ENCODE peak calls at places on chromosomes 12 and 14, in five cellular contexts. One of them, this sample, is unnamed.

GRCh38 chr12:119312904-119313303 is 21.6 kb upstream of the CCDC60 start:
- DNase-seq in brain microvascular endothelial cell: no peak
- DNase-seq in effector memory CD4-positive, alpha-beta T cell: no peak
- DNase-seq in tibial nerve: no peak
- DNase-seq in IMR-90: no peak
- DNase-seq in this sample: no peak

GRCh38 chr14:101219896-101220703 is 316.6 kb upstream of the RTL1 start:
- DNase-seq in tibial nerve: no peak
- DNase-seq in effector memory CD4-positive, alpha-beta T cell: no peak
- DNase-seq in IMR-90: no peak
- DNase-seq in brain microvascular endothelial cell: no peak
- DNase-seq in this sample: no peak

GRCh38 chr12:19130224-19131019 is 889 bp downstream of the PLEKHA5 start:
- DNase-seq in tibial nerve: peak; percentile 11
- DNase-seq in IMR-90: no peak
- DNase-seq in effector memory CD4-positive, alpha-beta T cell: no peak
- DNase-seq in brain microvascular endothelial cell: no peak
- DNase-seq in this sample: peak; percentile 76

GRCh38 chr14:74637184-74637562 is 25.1 kb upstream of the LTBP2 start:
- DNase-seq in IMR-90: no peak
- DNase-seq in brain microvascular endothelial cell: no peak
- DNase-seq in tibial nerve: no peak
- DNase-seq in effector memory CD4-positive, alpha-beta T cell: no peak
- DNase-seq in this sample: no peak

GRCh38 chr14:22002860-22003284 is 329.3 kb upstream of the OR4E1 start:
- DNase-seq in IMR-90: no peak
- DNase-seq in tibial nerve: no peak
- DNase-seq in effector memory CD4-positive, alpha-beta T cell: peak; percentile 9
- DNase-seq in brain microvascular endothelial cell: no peak
- DNase-seq in this sample: peak; percentile 46

GRCh38 chr12:122871851-122872785 is 23.8 kb downstream of the VPS37B start:
- DNase-seq in IMR-90: peak; percentile 88
- DNase-seq in tibial nerve: peak; percentile 74
- DNase-seq in brain microvascular endothelial cell: peak; percentile 69
- DNase-seq in effector memory CD4-positive, alpha-beta T cell: no peak
- DNase-seq in this sample: peak; percentile 95

GRCh38 chr14:96783306-96784224 is 13.6 kb upstream of the VRK1 start:
- DNase-seq in IMR-90: no peak
- DNase-seq in tibial nerve: no peak
- DNase-seq in brain microvascular endothelial cell: no peak
- DNase-seq in effector memory CD4-positive, alpha-beta T cell: no peak
- DNase-seq in this sample: no peak

GRCh38 chr14:54410215-54410614 is 13.4 kb downstream of the CDKN3 start:
- DNase-seq in effector memory CD4-positive, alpha-beta T cell: no peak
- DNase-seq in brain microvascular endothelial cell: no peak
- DNase-seq in tibial nerve: no peak
- DNase-seq in IMR-90: no peak
- DNase-seq in this sample: no peak

GRCh38 chr14:76844223-76844622 is 18.0 kb downstream of the LRRC74A start:
- DNase-seq in tibial nerve: peak; percentile 49
- DNase-seq in IMR-90: peak; percentile 29
- DNase-seq in brain microvascular endothelial cell: peak; percentile 20
- DNase-seq in effector memory CD4-positive, alpha-beta T cell: peak; percentile 3
- DNase-seq in this sample: peak; percentile 63

GRCh38 chr12:56237552-56237951 is 7.7 kb downstream of the SLC39A5 start:
- DNase-seq in effector memory CD4-positive, alpha-beta T cell: no peak
- DNase-seq in IMR-90: peak; percentile 34
- DNase-seq in brain microvascular endothelial cell: no peak
- DNase-seq in tibial nerve: no peak
- DNase-seq in this sample: peak; percentile 70

GRCh38 chr14:43175896-43176295 is 1331.2 kb downstream of the FSCB start:
- DNase-seq in tibial nerve: no peak
- DNase-seq in brain microvascular endothelial cell: no peak
- DNase-seq in effector memory CD4-positive, alpha-beta T cell: no peak
- DNase-seq in IMR-90: no peak
- DNase-seq in this sample: no peak

GRCh38 chr12:121812921-121813896 is 9.4 kb downstream of the SETD1B start:
- DNase-seq in brain microvascular endothelial cell: no peak
- DNase-seq in IMR-90: no peak
- DNase-seq in effector memory CD4-positive, alpha-beta T cell: no peak
- DNase-seq in tibial nerve: peak; percentile 21
- DNase-seq in this sample: peak; percentile 75

GRCh38 chr12:52125499-52125900 is 46.0 kb downstream of the SMIM41 start:
- DNase-seq in brain microvascular endothelial cell: no peak
- DNase-seq in IMR-90: no peak
- DNase-seq in effector memory CD4-positive, alpha-beta T cell: no peak
- DNase-seq in tibial nerve: no peak
- DNase-seq in this sample: peak; percentile 86

GRCh38 chr14:72779679-72780078 is 114.2 kb downstream of the DPF3 start:
- DNase-seq in IMR-90: no peak
- DNase-seq in effector memory CD4-positive, alpha-beta T cell: no peak
- DNase-seq in brain microvascular endothelial cell: no peak
- DNase-seq in tibial nerve: no peak
- DNase-seq in this sample: no peak

GRCh38 chr14:103650213-103650612 is 21.2 kb downstream of the KLC1 start:
- DNase-seq in tibial nerve: no peak
- DNase-seq in IMR-90: no peak
- DNase-seq in effector memory CD4-positive, alpha-beta T cell: no peak
- DNase-seq in brain microvascular endothelial cell: no peak
- DNase-seq in this sample: no peak

GRCh38 chr12:46174061-46174662 is 94.7 kb downstream of the SLC38A1 start:
- DNase-seq in IMR-90: no peak
- DNase-seq in tibial nerve: no peak
- DNase-seq in brain microvascular endothelial cell: no peak
- DNase-seq in effector memory CD4-positive, alpha-beta T cell: no peak
- DNase-seq in this sample: no peak

GRCh38 chr12:94109154-94109553 is 39.2 kb upstream of the PLXNC1 start:
- DNase-seq in effector memory CD4-positive, alpha-beta T cell: no peak
- DNase-seq in tibial nerve: no peak
- DNase-seq in brain microvascular endothelial cell: peak; percentile 71
- DNase-seq in IMR-90: peak; percentile 71
- DNase-seq in this sample: no peak

GRCh38 chr12:121033625-121034349 is 5.3 kb downstream of the OASL start:
- DNase-seq in tibial nerve: no peak
- DNase-seq in effector memory CD4-positive, alpha-beta T cell: peak; percentile 52
- DNase-seq in IMR-90: no peak
- DNase-seq in brain microvascular endothelial cell: no peak
- DNase-seq in this sample: no peak

GRCh38 chr12:47835017-47835830 is 15.5 kb upstream of the HDAC7 start:
- DNase-seq in IMR-90: no peak
- DNase-seq in effector memory CD4-positive, alpha-beta T cell: no peak
- DNase-seq in tibial nerve: no peak
- DNase-seq in brain microvascular endothelial cell: no peak
- DNase-seq in this sample: no peak

GRCh38 chr12:41013921-41014642 is 174.0 kb upstream of the PDZRN4 start:
- DNase-seq in effector memory CD4-positive, alpha-beta T cell: no peak
- DNase-seq in brain microvascular endothelial cell: no peak
- DNase-seq in tibial nerve: no peak
- DNase-seq in IMR-90: no peak
- DNase-seq in this sample: no peak

DNA sequence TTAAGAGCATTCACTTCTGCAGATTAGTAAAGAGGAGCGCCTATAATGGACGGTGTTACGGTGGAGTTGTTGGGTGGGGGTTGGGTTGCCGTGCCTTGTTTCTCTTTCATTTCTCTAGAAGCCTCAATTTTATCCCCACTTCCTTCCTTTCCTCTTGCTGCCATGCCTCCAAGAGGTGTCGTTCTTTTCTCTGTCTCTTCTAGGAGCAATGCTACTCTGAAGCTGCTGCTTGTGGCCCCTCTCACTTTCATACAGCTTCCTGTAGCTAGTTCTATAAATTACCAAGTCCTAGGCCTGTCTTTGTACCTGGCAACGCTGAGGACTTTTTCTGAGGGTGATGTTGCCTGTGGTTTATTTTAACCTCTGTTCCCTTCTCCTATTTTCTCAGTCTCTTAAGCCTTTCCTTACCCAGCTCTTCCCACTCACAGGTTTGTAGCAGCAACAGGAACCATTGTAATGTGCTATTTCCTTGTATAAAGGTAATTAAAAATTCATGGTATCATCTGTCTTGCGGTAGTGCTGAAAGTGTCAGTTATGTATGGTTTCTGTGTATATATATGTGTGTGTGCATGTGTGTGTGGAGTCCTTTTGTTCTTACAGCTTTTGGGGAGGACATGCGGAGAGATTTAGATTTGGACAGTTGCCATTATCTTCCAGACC is 44.0 kb downstream of the DDHD1 start:
- DNase-seq in IMR-90: no peak
- DNase-seq in effector memory CD4-positive, alpha-beta T cell: peak; percentile 9
- DNase-seq in tibial nerve: no peak
- DNase-seq in brain microvascular endothelial cell: no peak
- DNase-seq in this sample: no peak
- H3K4me3 ChIP-seq in IMR-90: no peak overlapping the region
- H3K4me3 ChIP-seq in effector memory CD4-positive, alpha-beta T cell: peak overlapping the region; percentile 55
- H3K4me3 ChIP-seq in tibial nerve: peak overlapping the region; percentile 3
- H3K4me3 ChIP-seq in brain microvascular endothelial cell: no peak overlapping the region
- H3K4me3 ChIP-seq in this sample: no peak overlapping the region

GRCh38 chr12:113700943-113701342 is 229.3 kb upstream of the LHX5 start:
- DNase-seq in tibial nerve: no peak
- DNase-seq in brain microvascular endothelial cell: peak; percentile 38
- DNase-seq in effector memory CD4-positive, alpha-beta T cell: no peak
- DNase-seq in IMR-90: peak; percentile 49
- DNase-seq in this sample: peak; percentile 40
- H3K27me3 ChIP-seq in tibial nerve: no peaks in the 10 kb centered on the region
- H3K27me3 ChIP-seq in brain microvascular endothelial cell: peaks cover 4% of the 10 kb centered on the region
- H3K27me3 ChIP-seq in effector memory CD4-positive, alpha-beta T cell: no peaks in the 10 kb centered on the region
- H3K27me3 ChIP-seq in IMR-90: peaks cover 2% of the 10 kb centered on the region
- H3K27me3 ChIP-seq in this sample: peaks cover 1% of the 10 kb centered on the region

GRCh38 chr12:117182866-117183265 is 7.4 kb downstream of the FBXO21 start:
- DNase-seq in effector memory CD4-positive, alpha-beta T cell: no peak
- DNase-seq in brain microvascular endothelial cell: no peak
- DNase-seq in tibial nerve: no peak
- DNase-seq in IMR-90: no peak
- DNase-seq in this sample: no peak

GRCh38 chr12:117178301-117178700 is 12.0 kb downstream of the FBXO21 start:
- DNase-seq in tibial nerve: no peak
- DNase-seq in effector memory CD4-positive, alpha-beta T cell: no peak
- DNase-seq in brain microvascular endothelial cell: no peak
- DNase-seq in IMR-90: no peak
- DNase-seq in this sample: no peak

GRCh38 chr12:117178745-117179144 is 11.5 kb downstream of the FBXO21 start:
- DNase-seq in IMR-90: no peak
- DNase-seq in tibial nerve: no peak
- DNase-seq in brain microvascular endothelial cell: no peak
- DNase-seq in effector memory CD4-positive, alpha-beta T cell: no peak
- DNase-seq in this sample: no peak

GRCh38 chr12:117180790-117181467 is 9.3 kb downstream of the FBXO21 start:
- DNase-seq in tibial nerve: no peak
- DNase-seq in brain microvascular endothelial cell: no peak
- DNase-seq in IMR-90: no peak
- DNase-seq in effector memory CD4-positive, alpha-beta T cell: no peak
- DNase-seq in this sample: no peak
- H3K36me3 ChIP-seq in tibial nerve: peaks cover 98% of the 10 kb centered on the region
- H3K36me3 ChIP-seq in brain microvascular endothelial cell: peaks cover 32% of the 10 kb centered on the region
- H3K36me3 ChIP-seq in IMR-90: peaks cover 26% of the 10 kb centered on the region
- H3K36me3 ChIP-seq in effector memory CD4-positive, alpha-beta T cell: peaks cover 64% of the 10 kb centered on the region
- H3K36me3 ChIP-seq in this sample: peaks cover 24% of the 10 kb centered on the region

GRCh38 chr14:69260246-69260978 is 454 bp downstream of the GALNT16 start:
- DNase-seq in tibial nerve: no peak
- DNase-seq in effector memory CD4-positive, alpha-beta T cell: no peak
- DNase-seq in brain microvascular endothelial cell: peak; percentile 11
- DNase-seq in IMR-90: peak; percentile 4
- DNase-seq in this sample: peak; percentile 92

GRCh38 chr14:69259531-69260245 is at the start of gene GALNT16:
- DNase-seq in brain microvascular endothelial cell: no peak
- DNase-seq in IMR-90: peak; percentile 12
- DNase-seq in effector memory CD4-positive, alpha-beta T cell: no peak
- DNase-seq in tibial nerve: no peak
- DNase-seq in this sample: peak; percentile 90

GRCh38 chr14:69260979-69261605 is 1.1 kb downstream of the GALNT16 start:
- DNase-seq in tibial nerve: no peak
- DNase-seq in brain microvascular endothelial cell: no peak
- DNase-seq in IMR-90: no peak
- DNase-seq in effector memory CD4-positive, alpha-beta T cell: no peak
- DNase-seq in this sample: peak; percentile 96

GRCh38 chr14:69261761-69262331 is 1.9 kb downstream of the GALNT16 start:
- DNase-seq in brain microvascular endothelial cell: no peak
- DNase-seq in tibial nerve: no peak
- DNase-seq in effector memory CD4-positive, alpha-beta T cell: no peak
- DNase-seq in IMR-90: peak; percentile 15
- DNase-seq in this sample: peak; percentile 57

GRCh38 chr14:69259176-69259530 is 805 bp upstream of the GALNT16 start:
- DNase-seq in tibial nerve: no peak
- DNase-seq in brain microvascular endothelial cell: no peak
- DNase-seq in IMR-90: no peak
- DNase-seq in effector memory CD4-positive, alpha-beta T cell: no peak
- DNase-seq in this sample: no peak
- H3K4me3 ChIP-seq in tibial nerve: no peak overlapping the region
- H3K4me3 ChIP-seq in brain microvascular endothelial cell: peak overlapping the region; percentile 57
- H3K4me3 ChIP-seq in IMR-90: no peak overlapping the region
- H3K4me3 ChIP-seq in effector memory CD4-positive, alpha-beta T cell: no peak overlapping the region
- H3K4me3 ChIP-seq in this sample: peak overlapping the region; percentile 73

GRCh38 chr12:49340095-49340870 is 3.3 kb upstream of the C1QL4 start:
- DNase-seq in effector memory CD4-positive, alpha-beta T cell: no peak
- DNase-seq in tibial nerve: no peak
- DNase-seq in IMR-90: no peak
- DNase-seq in brain microvascular endothelial cell: no peak
- DNase-seq in this sample: no peak

GRCh38 chr12:49340971-49341776 is 4.2 kb upstream of the C1QL4 start:
- DNase-seq in brain microvascular endothelial cell: no peak
- DNase-seq in IMR-90: no peak
- DNase-seq in tibial nerve: no peak
- DNase-seq in effector memory CD4-positive, alpha-beta T cell: no peak
- DNase-seq in this sample: peak; percentile 64

GRCh38 chr12:49336645-49337584 is at the start of gene C1QL4:
- DNase-seq in effector memory CD4-positive, alpha-beta T cell: peak; percentile 81
- DNase-seq in tibial nerve: peak; percentile 87
- DNase-seq in brain microvascular endothelial cell: peak; percentile 57
- DNase-seq in IMR-90: peak; percentile 52
- DNase-seq in this sample: peak; percentile 99

GRCh38 chr12:49339464-49339861 is 2.5 kb upstream of the C1QL4 start:
- DNase-seq in brain microvascular endothelial cell: no peak
- DNase-seq in effector memory CD4-positive, alpha-beta T cell: no peak
- DNase-seq in IMR-90: no peak
- DNase-seq in tibial nerve: no peak
- DNase-seq in this sample: peak; percentile 79

GRCh38 chr12:49338830-49339463 is 2.0 kb upstream of the C1QL4 start:
- DNase-seq in IMR-90: no peak
- DNase-seq in effector memory CD4-positive, alpha-beta T cell: no peak
- DNase-seq in brain microvascular endothelial cell: no peak
- DNase-seq in tibial nerve: no peak
- DNase-seq in this sample: no peak
- H3K27me3 ChIP-seq in IMR-90: peaks cover 88% of the 10 kb centered on the region
- H3K27me3 ChIP-seq in effector memory CD4-positive, alpha-beta T cell: peaks cover 42% of the 10 kb centered on the region
- H3K27me3 ChIP-seq in brain microvascular endothelial cell: peaks cover 38% of the 10 kb centered on the region
- H3K27me3 ChIP-seq in tibial nerve: peaks cover 4% of the 10 kb centered on the region
- H3K27me3 ChIP-seq in this sample: peaks cover 96% of the 10 kb centered on the region

DNA sequence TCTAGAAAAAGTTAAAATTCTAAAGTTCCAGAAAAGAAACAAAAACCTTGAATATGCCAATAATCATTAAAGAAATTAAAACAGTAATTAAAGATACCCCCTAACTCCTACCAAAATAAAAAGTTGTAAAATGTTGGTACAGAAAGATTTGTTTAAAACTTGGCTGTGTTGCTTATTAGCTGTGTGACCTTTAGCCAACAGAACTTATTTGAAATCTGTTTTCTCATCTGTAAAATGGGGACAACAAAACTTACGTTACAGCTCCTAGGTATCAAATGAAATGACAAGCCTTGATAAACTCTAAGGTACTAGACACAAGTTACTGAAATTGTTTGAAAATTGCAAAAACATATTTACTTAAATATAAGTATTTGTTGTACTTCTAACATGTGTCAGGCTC is 71.7 kb downstream of the ELK3 start:
- DNase-seq in tibial nerve: no peak
- DNase-seq in brain microvascular endothelial cell: no peak
- DNase-seq in effector memory CD4-positive, alpha-beta T cell: no peak
- DNase-seq in IMR-90: no peak
- DNase-seq in this sample: no peak
- H3K36me3 ChIP-seq in tibial nerve: peaks cover 65% of the 10 kb centered on the region
- H3K36me3 ChIP-seq in brain microvascular endothelial cell: peaks cover 38% of the 10 kb centered on the region
- H3K36me3 ChIP-seq in effector memory CD4-positive, alpha-beta T cell: peaks cover 50% of the 10 kb centered on the region
- H3K36me3 ChIP-seq in IMR-90: peaks cover 33% of the 10 kb centered on the region
- H3K36me3 ChIP-seq in this sample: peaks cover 2% of the 10 kb centered on the region